ENCODE peak calls at places on chromosomes 4 and X, in four cellular contexts. One of them, this sample, is unnamed.
A peak's percentile ranks its signal among the peaks of the same experiment; 100 is the strongest.

GRCh38 chr4:100042235-100042634 is 92.2 kb upstream of the H2AZ1 start:
- DNase-seq in stimulated activated CD8-positive, alpha-beta memory T cell treated with anti-CD3 and anti-CD28 coated beads, Interleukin-4, amount 100 ng/mL, for 4 hours: no peak
- DNase-seq in germinal center: no peak
- DNase-seq in ovary: no peak
- DNase-seq in this sample: peak; percentile 37

GRCh38 chr4:131470360-131470759 is 1678.7 kb upstream of the PCDH10 start:
- DNase-seq in stimulated activated CD8-positive, alpha-beta memory T cell treated with anti-CD3 and anti-CD28 coated beads, Interleukin-4, amount 100 ng/mL, for 4 hours: no peak
- DNase-seq in germinal center: no peak
- DNase-seq in ovary: no peak
- DNase-seq in this sample: no peak

GRCh38 chr4:148469938-148470337 is 27.7 kb upstream of the NR3C2 start:
- DNase-seq in stimulated activated CD8-positive, alpha-beta memory T cell treated with anti-CD3 and anti-CD28 coated beads, Interleukin-4, amount 100 ng/mL, for 4 hours: no peak
- DNase-seq in germinal center: no peak
- DNase-seq in ovary: no peak
- DNase-seq in this sample: no peak

GRCh38 chr4:22391548-22391947 is 124.3 kb downstream of the ADGRA3 start:
- DNase-seq in stimulated activated CD8-positive, alpha-beta memory T cell treated with anti-CD3 and anti-CD28 coated beads, Interleukin-4, amount 100 ng/mL, for 4 hours: no peak
- DNase-seq in germinal center: no peak
- DNase-seq in ovary: no peak
- DNase-seq in this sample: no peak

GRCh38 chrX:97984641-97985040 is 1100.9 kb downstream of the RPA4 start:
- DNase-seq in stimulated activated CD8-positive, alpha-beta memory T cell treated with anti-CD3 and anti-CD28 coated beads, Interleukin-4, amount 100 ng/mL, for 4 hours: no peak
- DNase-seq in germinal center: no peak
- DNase-seq in ovary: no peak
- DNase-seq in this sample: no peak

GRCh38 chrX:38055170-38055847 is 49.0 kb downstream of the SYTL5 start:
- DNase-seq in stimulated activated CD8-positive, alpha-beta memory T cell treated with anti-CD3 and anti-CD28 coated beads, Interleukin-4, amount 100 ng/mL, for 4 hours: no peak
- DNase-seq in germinal center: no peak
- DNase-seq in ovary: no peak
- DNase-seq in this sample: no peak

GRCh38 chr4:78584863-78585576 is 33.5 kb downstream of the ANXA3 start:
- DNase-seq in stimulated activated CD8-positive, alpha-beta memory T cell treated with anti-CD3 and anti-CD28 coated beads, Interleukin-4, amount 100 ng/mL, for 4 hours: no peak
- DNase-seq in germinal center: no peak
- DNase-seq in ovary: no peak
- DNase-seq in this sample: no peak

GRCh38 chrX:40094041-40094899 is 3.5 kb downstream of the BCOR start:
- DNase-seq in stimulated activated CD8-positive, alpha-beta memory T cell treated with anti-CD3 and anti-CD28 coated beads, Interleukin-4, amount 100 ng/mL, for 4 hours: no peak
- DNase-seq in germinal center: no peak
- DNase-seq in ovary: peak; percentile 53
- DNase-seq in this sample: peak; percentile 21

GRCh38 chr4:106344324-106344970 is 24.1 kb downstream of the GIMD1 start:
- DNase-seq in stimulated activated CD8-positive, alpha-beta memory T cell treated with anti-CD3 and anti-CD28 coated beads, Interleukin-4, amount 100 ng/mL, for 4 hours: no peak
- DNase-seq in germinal center: no peak
- DNase-seq in ovary: no peak
- DNase-seq in this sample: no peak

GRCh38 chrX:38117485-38117884 is 103.2 kb downstream of the SRPX start:
- DNase-seq in stimulated activated CD8-positive, alpha-beta memory T cell treated with anti-CD3 and anti-CD28 coated beads, Interleukin-4, amount 100 ng/mL, for 4 hours: no peak
- DNase-seq in germinal center: no peak
- DNase-seq in ovary: no peak
- DNase-seq in this sample: peak; percentile 46

GRCh38 chr4:184722798-184723197 is 11.1 kb downstream of the CENPU start:
- DNase-seq in stimulated activated CD8-positive, alpha-beta memory T cell treated with anti-CD3 and anti-CD28 coated beads, Interleukin-4, amount 100 ng/mL, for 4 hours: no peak
- DNase-seq in germinal center: no peak
- DNase-seq in ovary: no peak
- DNase-seq in this sample: no peak

GRCh38 chr4:109648266-109648996 is 54.8 kb downstream of the CASP6 start:
- DNase-seq in stimulated activated CD8-positive, alpha-beta memory T cell treated with anti-CD3 and anti-CD28 coated beads, Interleukin-4, amount 100 ng/mL, for 4 hours: no peak
- DNase-seq in germinal center: no peak
- DNase-seq in ovary: no peak
- DNase-seq in this sample: no peak